ENCODE peak calls at places on chromosomes 11 and 22, in nine cellular contexts. N, Q, F, W, M, O, X, E and J are unnamed samples.

GRCh38 chr11:46342237-46342636 is 5.0 kb upstream of the DGKZ start:
- DNase-seq in N (no peak), Q (no peak), F (no peak), W (peak), M (no peak), O (no peak), X (no peak), E (no peak), J (no peak)

GRCh38 chr11:66853242-66854229 is 3.3 kb upstream of the LRFN4 start:
- DNase-seq in N (no peak), Q (no peak), F (no peak), W (no peak), M (no peak), O (peak), X (no peak), E (no peak), J (no peak)

GRCh38 chr11:120186799-120187591 is 23.8 kb upstream of the OAF start:
- DNase-seq in N (peak), Q (no peak), F (no peak), W (peak), M (peak), O (peak), X (no peak), E (no peak), J (no peak)

GRCh38 chr11:61820174-61820573 is 3.4 kb upstream of the FADS1 start:
- DNase-seq in N (no peak), Q (no peak), F (no peak), W (no peak), M (peak), O (no peak), X (peak), E (no peak), J (no peak)

GRCh38 chr22:29587938-29588699 is 7.2 kb upstream of the NIPSNAP1 start:
- DNase-seq in N (no peak), Q (no peak), F (peak), W (no peak), M (peak), O (no peak), X (peak), E (no peak), J (peak)

GRCh38 chr11:60756307-60757032 is at the start of gene MS4A15:
- DNase-seq in N (peak), Q (no peak), F (no peak), W (peak), M (peak), O (no peak), X (no peak), E (no peak), J (no peak)

GRCh38 chr11:78564037-78564888 is 10.4 kb downstream of the NARS2 start:
- DNase-seq in N (peak), Q (no peak), F (no peak), W (peak), M (peak), O (no peak), X (peak), E (peak), J (peak)

GRCh38 chr11:75894036-75894585 is 79.1 kb downstream of the UVRAG start:
- DNase-seq in N (no peak), Q (no peak), F (no peak), W (no peak), M (no peak), O (no peak), X (no peak), E (no peak), J (no peak)

GRCh38 chr22:27207907-27208306 is 550.5 kb downstream of the MIAT start:
- DNase-seq in N (no peak), Q (no peak), F (no peak), W (no peak), M (peak), O (no peak), X (peak), E (no peak), J (no peak)

GRCh38 chr11:131588057-131588456 is 217.6 kb downstream of the NTM start:
- DNase-seq in N (no peak), Q (no peak), F (no peak), W (no peak), M (no peak), O (no peak), X (no peak), E (no peak), J (no peak)

GRCh38 chr11:111688028-111688427 is 78.2 kb downstream of the PPP2R1B start:
- DNase-seq in N (no peak), Q (no peak), F (no peak), W (no peak), M (no peak), O (no peak), X (no peak), E (no peak), J (no peak)

GRCh38 chr11:3202759-3203158 is 15.9 kb downstream of the MRGPRG start:
- DNase-seq in N (peak), Q (peak), F (no peak), W (no peak), M (no peak), O (peak), X (no peak), E (no peak), J (no peak)

GRCh38 chr11:3202305-3202704 is 16.3 kb downstream of the MRGPRG start:
- DNase-seq in N (peak), Q (peak), F (no peak), W (no peak), M (no peak), O (peak), X (no peak), E (no peak), J (no peak)

GRCh38 chr11:3204141-3205015 is 14.2 kb downstream of the MRGPRG start:
- DNase-seq in N (peak), Q (peak), F (no peak), W (no peak), M (no peak), O (peak), X (no peak), E (no peak), J (no peak)

GRCh38 chr11:3201677-3202181 is 16.9 kb downstream of the MRGPRG start:
- DNase-seq in N (peak), Q (no peak), F (no peak), W (no peak), M (no peak), O (peak), X (no peak), E (no peak), J (no peak)

DNA sequence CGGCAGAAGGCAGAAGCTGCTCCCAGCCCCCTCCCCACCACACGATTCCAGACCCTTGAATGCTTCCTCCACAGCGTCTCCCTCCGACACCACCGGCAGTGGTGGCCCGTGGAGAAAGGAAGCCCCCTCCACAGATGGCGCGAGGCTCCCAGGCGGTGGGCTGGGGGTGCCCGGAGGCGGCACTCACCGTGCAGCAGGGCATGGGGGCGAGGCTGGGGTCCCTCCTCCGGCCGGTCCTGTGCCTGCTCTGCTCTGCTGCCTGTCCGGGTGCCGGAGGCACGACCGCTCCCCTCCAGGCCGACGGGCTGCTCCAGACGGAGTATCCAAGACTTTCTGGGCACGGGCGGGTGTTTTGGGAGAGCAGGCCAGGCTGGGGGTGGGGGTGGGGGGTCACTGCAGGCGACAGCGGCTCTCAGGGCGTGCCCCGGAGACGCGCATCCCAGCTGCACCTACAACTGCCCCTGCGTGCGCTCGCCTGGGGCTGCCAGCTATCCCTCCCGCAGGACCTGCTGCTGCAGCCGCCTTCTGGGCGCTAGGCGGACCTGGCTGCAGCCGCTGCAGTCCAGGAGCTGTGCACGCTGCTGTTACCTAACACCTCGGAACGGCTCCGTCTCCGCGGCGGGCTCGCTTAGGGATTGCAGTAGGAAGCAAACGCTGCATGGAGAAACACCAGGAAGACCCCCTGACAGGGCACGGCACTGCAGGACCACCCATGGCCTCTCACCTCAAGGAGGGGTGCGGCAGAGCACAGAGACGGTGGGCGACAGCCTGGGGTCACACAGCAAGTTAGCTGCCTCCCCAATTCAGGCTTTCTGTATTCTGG is 15.2 kb downstream of the MRGPRG start:
- DNase-seq in N (peak), Q (peak), F (no peak), W (peak), M (peak), O (peak), X (no peak), E (no peak), J (no peak)
- TF ChIP-seq CTCF in N (no peak), Q (peak), F (peak), W (no peak), M (no peak), O (no peak), X (peak), E (no peak), J (no peak)

GRCh38 chr11:122177238-122177637 is 61.2 kb upstream of the BLID start:
- DNase-seq in N (no peak), Q (no peak), F (no peak), W (no peak), M (no peak), O (no peak), X (no peak), E (no peak), J (no peak)
- H3K4me3 ChIP-seq in N (peak), Q (no peak), F (no peak), W (no peak), M (peak), O (no peak), X (peak), E (no peak), J (peak)

GRCh38 chr22:38987171-38987895 is 5.2 kb downstream of the APOBEC3B start:
- DNase-seq in N (no peak), Q (no peak), F (no peak), W (no peak), M (no peak), O (no peak), X (no peak), E (no peak), J (no peak)
- TF ChIP-seq CTCF in N (no peak), Q (no peak), F (no peak), W (no peak), M (no peak), O (no peak), X (no peak), E (no peak), J (no peak)

DNA sequence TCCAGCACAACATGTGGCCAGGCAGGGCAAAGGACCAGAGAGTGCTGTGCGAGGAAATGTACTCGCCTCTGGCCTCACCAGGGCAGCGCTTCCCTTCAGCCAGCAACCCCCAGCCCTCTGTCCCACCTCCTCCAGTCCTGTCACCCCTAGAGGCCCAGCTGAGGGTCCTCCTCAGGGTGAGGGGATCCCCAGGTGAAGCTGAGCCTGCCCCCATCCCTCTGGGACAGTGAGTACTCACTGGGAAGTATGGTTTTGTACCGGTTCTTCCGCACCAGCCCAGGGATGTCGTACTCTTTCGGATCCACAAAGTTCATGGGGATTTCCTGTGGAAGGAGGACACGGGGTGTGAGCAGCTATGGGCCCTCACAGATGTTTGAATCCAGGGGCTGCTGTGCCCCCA is 11.7 kb upstream of the IGSF22 start:
- DNase-seq in N (no peak), Q (no peak), F (no peak), W (no peak), M (no peak), O (no peak), X (no peak), E (no peak), J (no peak)
- H3K4me3 ChIP-seq in N (no peak), Q (no peak), F (no peak), W (no peak), M (no peak), O (no peak), X (no peak), E (no peak), J (no peak)

DNA sequence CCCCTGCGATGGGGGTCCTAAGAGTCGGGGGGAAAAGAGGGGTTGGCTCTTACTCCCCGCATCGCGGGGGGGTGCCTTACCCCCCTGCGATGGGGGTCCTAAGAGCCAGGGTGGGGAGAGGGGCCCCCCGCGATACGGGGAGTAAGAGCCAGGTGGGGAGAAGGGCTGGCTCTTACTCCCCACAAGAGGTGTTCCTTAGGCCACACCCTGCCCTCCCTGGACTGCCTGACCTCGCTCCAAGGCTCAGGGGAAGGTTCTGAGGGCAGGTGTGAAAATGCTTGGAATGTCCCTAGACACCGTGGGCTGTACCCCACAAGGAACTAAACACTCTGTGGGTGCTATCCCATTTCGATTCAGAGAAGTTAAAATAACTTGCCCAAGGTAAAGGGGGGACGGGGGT is 7.8 kb downstream of the UNC93B1 start:
- DNase-seq in N (no peak), Q (no peak), F (no peak), W (no peak), M (no peak), O (no peak), X (no peak), E (no peak), J (no peak)
- TF ChIP-seq CTCF in N (no peak), Q (no peak), F (no peak), W (no peak), M (no peak), O (no peak), X (no peak), E (no peak), J (no peak)

GRCh38 chr11:856397-856796 is 13.7 kb downstream of the TSPAN4 start:
- DNase-seq in N (peak), Q (no peak), F (no peak), W (no peak), M (no peak), O (no peak), X (no peak), E (no peak), J (no peak)
- H3K4me3 ChIP-seq in N (no peak), Q (no peak), F (no peak), W (no peak), M (no peak), O (no peak), X (no peak), E (no peak), J (no peak)

GRCh38 chr11:17762309-17762974 is 27.9 kb downstream of the KCNC1 start:
- DNase-seq in N (no peak), Q (no peak), F (no peak), W (no peak), M (peak), O (no peak), X (no peak), E (no peak), J (no peak)
- TF ChIP-seq CTCF in N (no peak), Q (no peak), F (no peak), W (no peak), M (no peak), O (no peak), X (no peak), E (no peak), J (no peak)

GRCh38 chr11:6681505-6681904 is 1.6 kb downstream of the MRPL17 start:
- DNase-seq in N (no peak), Q (no peak), F (no peak), W (no peak), M (no peak), O (no peak), X (no peak), E (no peak), J (no peak)
- H3K4me3 ChIP-seq in N (peak), Q (peak), F (no peak), W (peak), M (peak), O (peak), X (peak), E (no peak), J (peak)

GRCh38 chr22:33274214-33274828 is 216.1 kb upstream of the SYN3 start:
- DNase-seq in N (no peak), Q (no peak), F (no peak), W (no peak), M (peak), O (no peak), X (no peak), E (no peak), J (no peak)
- TF ChIP-seq CTCF in N (peak), Q (no peak), F (peak), W (peak), M (peak), O (no peak), X (peak), E (no peak), J (peak)